ENCODE peak calls at places on chromosome 17, in seven cellular contexts. V is fibroblast of gingiva; Z is stimulated activated CD8-positive, alpha-beta memory T cell treated with anti-CD3 and anti-CD28 coated beads, Interleukin-4, amount 100 ng/mL, for 48 hours; J is T-cell; O is stimulated activated naive CD8-positive, alpha-beta T cell treated with anti-CD3 and anti-CD28 coated beads, Interleukin-15, amount 100 ng/mL, for 72 hours; R is substantia nigra; I is activated CD4-positive, CD25-positive, alpha-beta regulatory T cell. N is an unnamed sample.

GRCh38 chr17:44044092-44044491 is 22.4 kb downstream of the LSM12 start:
- DNase-seq in V (peak), Z (no peak), J (no peak), O (no peak), R (no peak), I (no peak), N (peak)

GRCh38 chr17:76405967-76406647 is 21.7 kb downstream of the SPHK1 start:
- DNase-seq in V (no peak), Z (no peak), J (no peak), O (no peak), R (no peak), I (no peak), N (no peak)

GRCh38 chr17:36823850-36824677 is 113.2 kb upstream of the LHX1 start:
- DNase-seq in V (no peak), Z (no peak), J (no peak), O (no peak), R (no peak), I (no peak), N (no peak)

GRCh38 chr17:70190959-70191805 is 21.9 kb downstream of the KCNJ2 start:
- DNase-seq in V (no peak), Z (no peak), J (no peak), O (no peak), R (no peak), I (no peak), N (no peak)

GRCh38 chr17:79089720-79090502 is 15.3 kb downstream of the ENGASE start:
- DNase-seq in V (no peak), Z (no peak), J (no peak), O (no peak), R (no peak), I (no peak), N (no peak)

GRCh38 chr17:61822326-61823285 is 40.7 kb downstream of the BRIP1 start:
- DNase-seq in V (no peak), Z (no peak), J (no peak), O (no peak), R (no peak), I (no peak), N (no peak)

GRCh38 chr17:48570325-48571023 is 7.7 kb downstream of the HOXB4 start:
- DNase-seq in V (no peak), Z (no peak), J (no peak), O (no peak), R (no peak), I (no peak), N (no peak)

GRCh38 chr17:69179227-69179952 is 37.7 kb upstream of the ABCA6 start:
- DNase-seq in V (peak), Z (no peak), J (no peak), O (no peak), R (no peak), I (no peak), N (peak)

GRCh38 chr17:45263477-45263860 is 1.6 kb upstream of the SPATA32 start:
- DNase-seq in V (no peak), Z (no peak), J (no peak), O (no peak), R (no peak), I (no peak), N (no peak)

N was measured in fibroblast of the conjunctiva.